ENCODE peak calls at places on chromosomes 7 and 10, in four cellular contexts. L is adrenal gland, Y is HCT116, G is breast epithelium. X is an unnamed sample.
A peak's percentile ranks its signal among the peaks of the same experiment; 100 is the strongest.

GRCh38 chr10:98373691-98374090 is 41.3 kb downstream of the PYROXD2 start:
- DNase-seq in L (no peak), Y (no peak), G (no peak), X (no peak)

GRCh38 chr7:98133181-98133580 is 26.5 kb downstream of the LMTK2 start:
- DNase-seq in L (no peak), Y (no peak), G (no peak), X (no peak)

GRCh38 chr10:106971411-106971831 is 193.1 kb downstream of the SORCS1 start:
- DNase-seq in L (no peak), Y (no peak), G (no peak), X (no peak)

GRCh38 chr10:72329290-72330058 is 25.2 kb downstream of the DNAJB12 start:
- DNase-seq in L (peak; percentile 76), Y (no peak), G (no peak), X (peak; percentile 84)

GRCh38 chr7:11177793-11178192 is 204.1 kb downstream of the PHF14 start:
- DNase-seq in L (no peak), Y (no peak), G (no peak), X (no peak)

GRCh38 chr10:111030042-111030750 is 46.6 kb upstream of the ADRA2A start:
- DNase-seq in L (no peak), Y (no peak), G (no peak), X (no peak)

GRCh38 chr10:78319841-78320240 is 286.2 kb downstream of the RPS24 start:
- DNase-seq in L (no peak), Y (no peak), G (no peak), X (no peak)

GRCh38 chr7:108012499-108013430 is 9.8 kb upstream of the LAMB1 start:
- DNase-seq in L (no peak), Y (no peak), G (no peak), X (no peak)

GRCh38 chr7:151758994-151759540 is 117.8 kb downstream of the PRKAG2 start:
- DNase-seq in L (no peak), Y (no peak), G (no peak), X (no peak)

GRCh38 chr10:96269438-96270300 is 1.7 kb downstream of the BLNK start:
- DNase-seq in L (no peak), Y (no peak), G (no peak), X (no peak)
- H3K4me3 ChIP-seq in L (peak overlapping the region; percentile 17), Y (no peak overlapping the region), G (peak overlapping the region; percentile 19), X (peak overlapping the region; percentile 31)

DNA sequence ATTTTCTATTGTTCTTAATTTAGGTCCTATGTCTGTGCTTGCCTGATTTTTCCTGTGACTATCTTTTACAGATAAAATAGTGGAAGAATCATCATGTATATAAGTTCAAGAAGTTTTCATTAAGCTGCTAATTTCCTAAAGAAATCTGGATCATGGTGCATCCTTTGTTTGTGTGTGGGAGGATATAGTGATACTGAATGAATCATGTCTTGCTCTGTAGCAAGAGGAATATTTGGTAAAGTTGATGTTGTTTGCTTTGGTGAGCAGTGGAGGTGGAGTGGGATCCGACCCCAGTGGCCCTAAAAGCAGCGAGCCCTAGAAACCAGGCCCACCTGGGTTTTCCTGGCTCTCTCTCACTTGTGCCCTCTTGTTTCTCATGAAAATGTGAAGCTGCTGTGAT is 83.7 kb downstream of the CCNY start:
- DNase-seq in L (no peak), Y (no peak), G (no peak), X (no peak)
- H3K4me1 ChIP-seq in L (peaks cover 21% of the 10 kb centered on the region), Y (peaks cover 17% of the 10 kb centered on the region), G (peaks cover 8% of the 10 kb centered on the region), X (peaks cover 86% of the 10 kb centered on the region)

GRCh38 chr7:43872401-43873165 is 3.3 kb upstream of the MRPS24 start:
- DNase-seq in L (peak; percentile 79), Y (no peak), G (no peak), X (peak; percentile 64)
- TF ChIP-seq POLR2A in L (no peak), Y (no peak), G (no peak), X (no peak)

DNA sequence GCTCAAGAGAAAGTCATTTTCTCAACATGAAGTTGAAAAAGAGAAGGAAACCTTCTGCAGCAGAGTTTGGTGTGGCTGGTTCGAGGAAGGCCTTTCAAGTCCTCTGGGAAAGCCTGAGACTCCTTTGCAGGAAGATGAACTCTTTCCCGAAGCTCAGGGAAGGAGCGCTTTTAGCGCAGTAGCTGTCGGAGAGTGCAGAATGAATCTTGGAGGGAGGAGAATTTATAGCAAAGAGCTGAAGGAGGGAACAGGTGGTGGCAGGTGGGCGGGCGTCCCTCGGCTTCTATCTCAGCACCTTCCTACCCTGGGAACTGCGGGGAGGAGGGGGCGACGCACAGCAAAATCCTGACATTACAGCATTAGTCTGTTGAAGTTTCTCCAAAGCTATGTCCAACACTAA is at the start of gene ATOH7:
- DNase-seq in L (no peak), Y (no peak), G (no peak), X (no peak)
- H3K4me3 ChIP-seq in L (peak within 1 kb of the TSS; percentile 77), Y (peak within 1 kb of the TSS; percentile 57), G (peak within 1 kb of the TSS; percentile 79), X (peak within 1 kb of the TSS; percentile 59)

GRCh38 chr7:883029-884021 is 7.0 kb downstream of the GET4 start:
- DNase-seq in L (peak; percentile 50), Y (no peak), G (no peak), X (peak; percentile 68)
- H3K4me1 ChIP-seq in L (peaks cover 39% of the 10 kb centered on the region), Y (peaks cover 2% of the 10 kb centered on the region), G (no peaks in the 10 kb centered on the region), X (peaks cover 67% of the 10 kb centered on the region)

GRCh38 chr7:44573464-44574285 is at the start of gene DDX56:
- DNase-seq in L (peak; percentile 96), Y (peak; percentile 86), G (peak; percentile 90), X (peak; percentile 98)
- TF ChIP-seq POLR2A in L (peak; percentile 74), Y (peak; percentile 85), G (peak; percentile 82), X (peak; percentile 44)